ENCODE peak calls at places on chromosome 10, in eight cellular contexts. A is aorta; X is naive thymus-derived CD4-positive, alpha-beta T cell; E is K562; Q is CD8-positive, alpha-beta T cell; G is brain microvascular endothelial cell; O is IMR-90; D is colonic mucosa. P is an unnamed sample. For H3K36me3, the result is how much of the 10 kb centered on the place peaks cover.

GRCh38 chr10:44853796-44854195 is 57.3 kb upstream of the TMEM72 start:
- DNase-seq in G (no peak), X (no peak), Q (no peak), O (no peak), D (no peak), E (no peak), A (no peak), P (no peak)

GRCh38 chr10:118669020-118669766 is 73.7 kb upstream of the PRLHR start:
- DNase-seq in X (peak), A (peak), O (peak), E (no peak), G (peak), D (no peak), Q (no peak), P (no peak)

GRCh38 chr10:91034494-91035157 is 113.7 kb upstream of the ANKRD1 start:
- DNase-seq in X (no peak), Q (no peak), E (no peak), O (peak), A (peak), D (peak), G (no peak), P (no peak)

GRCh38 chr10:133274751-133275682 is 1.7 kb downstream of the ADAM8 start:
- DNase-seq in G (no peak), Q (peak), E (peak), A (no peak), O (no peak), D (no peak), X (peak), P (peak)

GRCh38 chr10:109893371-109893770 is 29.9 kb downstream of the XPNPEP1 start:
- DNase-seq in O (no peak), Q (no peak), A (no peak), X (no peak), E (no peak), G (no peak), D (no peak), P (no peak)

GRCh38 chr10:93438796-93439253 is 43.3 kb downstream of the MYOF start:
- DNase-seq in A (peak), Q (no peak), E (no peak), X (no peak), D (peak), O (no peak), G (peak), P (no peak)

GRCh38 chr10:63260860-63261251 is 127.7 kb downstream of the NRBF2 start:
- DNase-seq in D (no peak), Q (no peak), G (no peak), A (no peak), X (no peak), O (no peak), E (no peak), P (peak)

GRCh38 chr10:131936756-131937155 is 35.9 kb downstream of the PPP2R2D start:
- DNase-seq in O (no peak), E (no peak), G (no peak), X (no peak), A (no peak), Q (no peak), D (no peak), P (no peak)

GRCh38 chr10:102384606-102385429 is 10.7 kb upstream of the NFKB2 start:
- DNase-seq in X (no peak), A (no peak), E (no peak), D (no peak), O (peak), G (no peak), Q (no peak), P (no peak)

GRCh38 chr10:106043833-106044232 is 1120.7 kb downstream of the SORCS1 start:
- DNase-seq in G (peak), D (no peak), Q (no peak), X (no peak), O (peak), E (no peak), A (no peak), P (no peak)

GRCh38 chr10:12130237-12130872 is 878 bp downstream of the SEC61A2 start:
- DNase-seq in X (peak), D (peak), G (peak), E (no peak), A (no peak), O (peak), Q (no peak), P (peak)

GRCh38 chr10:68231106-68231901 is 609 bp downstream of the ATOH7 start:
- DNase-seq in X (peak), D (peak), E (peak), G (peak), A (peak), Q (peak), O (peak), P (peak)

GRCh38 chr10:132446661-132447445 is 49.9 kb downstream of the PWWP2B start:
- DNase-seq in O (peak), Q (peak), X (peak), G (no peak), D (peak), E (peak), A (peak), P (peak)

GRCh38 chr10:107163904-107164861 is at the start of gene SORCS1:
- DNase-seq in E (no peak), A (no peak), X (no peak), G (no peak), O (no peak), Q (no peak), D (peak), P (no peak)

GRCh38 chr10:17764142-17764541 is 12.1 kb downstream of the TMEM236 start:
- DNase-seq in G (no peak), Q (no peak), D (no peak), E (no peak), X (no peak), A (no peak), O (no peak), P (no peak)

GRCh38 chr10:119659951-119660350 is 8.8 kb downstream of the BAG3 start:
- DNase-seq in X (no peak), A (no peak), E (no peak), Q (no peak), G (no peak), O (no peak), D (no peak), P (no peak)

GRCh38 chr10:1116696-1117254 is 60.6 kb downstream of the WDR37 start:
- DNase-seq in Q (no peak), A (no peak), O (no peak), D (no peak), E (no peak), X (no peak), G (no peak), P (no peak)

GRCh38 chr10:125085281-125085680 is 75.1 kb downstream of the CTBP2 start:
- DNase-seq in O (no peak), G (no peak), X (no peak), Q (no peak), A (no peak), E (no peak), D (no peak), P (no peak)

GRCh38 chr10:48672596-48673255 is 11.9 kb upstream of the WDFY4 start:
- DNase-seq in E (no peak), A (no peak), O (no peak), Q (no peak), D (no peak), G (no peak), X (no peak), P (peak)

GRCh38 chr10:121379025-121379424 is 219.2 kb downstream of the FGFR2 start:
- DNase-seq in G (no peak), D (no peak), E (no peak), Q (no peak), X (no peak), O (no peak), A (no peak), P (no peak)

GRCh38 chr10:27155073-27155754 is at the start of gene MASTL:
- DNase-seq in A (peak), Q (peak), E (peak), O (peak), G (peak), D (peak), X (peak), P (peak)

GRCh38 chr10:27153325-27153724 is 859 bp downstream of the YME1L1 start:
- DNase-seq in O (no peak), Q (no peak), G (no peak), X (no peak), E (no peak), D (no peak), A (no peak), P (no peak)

GRCh38 chr10:27153855-27154198 is 357 bp downstream of the YME1L1 start:
- DNase-seq in E (no peak), A (no peak), Q (no peak), G (peak), O (peak), D (no peak), X (no peak), P (peak)

GRCh38 chr10:27157150-27157549 is 2.0 kb downstream of the MASTL start:
- DNase-seq in G (no peak), X (no peak), Q (no peak), A (no peak), D (no peak), E (no peak), O (no peak), P (no peak)

DNA sequence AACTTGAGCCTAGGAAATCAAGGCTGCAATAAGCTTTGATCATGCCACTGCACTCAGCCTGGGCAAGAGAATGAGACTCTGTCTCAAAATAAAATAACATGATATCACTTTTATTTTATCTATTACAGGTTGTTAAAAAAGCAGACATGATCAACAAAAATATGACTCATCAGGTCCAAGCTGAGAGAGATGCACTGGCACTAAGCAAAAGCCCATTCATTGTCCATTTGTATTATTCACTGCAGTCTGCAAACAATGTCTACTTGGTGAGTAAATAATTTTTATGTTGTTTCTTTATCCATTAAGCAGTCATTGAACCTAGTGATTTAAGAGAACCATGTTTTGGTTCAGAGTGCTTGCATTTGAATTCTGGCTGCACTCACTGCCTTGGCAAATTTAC is 3.3 kb downstream of the MASTL start:
- DNase-seq in Q (no peak), O (peak), G (peak), E (no peak), X (no peak), A (no peak), D (no peak), P (no peak)
- H3K36me3 ChIP-seq in Q (under half), O (under half), G (under half), E (half or more), X (under half), A (under half), D (under half), P (half or more)

DNA sequence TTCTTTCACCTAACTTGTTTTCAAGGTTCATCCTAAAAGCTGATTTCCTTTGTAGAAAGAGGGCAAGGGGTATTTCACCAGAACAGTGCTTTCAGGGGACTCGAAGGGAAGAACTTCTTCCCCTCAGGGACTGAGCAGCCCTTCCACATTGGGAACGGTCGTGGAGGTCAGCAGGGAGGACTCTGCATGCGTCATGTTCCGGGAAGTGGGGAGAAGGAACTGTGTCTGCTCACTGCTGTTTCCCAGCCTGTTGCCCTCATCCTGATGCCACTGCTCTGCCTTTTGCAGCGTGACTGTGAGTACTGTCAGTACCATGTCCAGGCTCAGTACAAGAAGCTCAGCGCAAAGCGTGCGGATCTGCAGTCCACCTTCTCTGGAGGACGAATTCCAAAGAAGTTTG is 27.2 kb downstream of the MCM10 start:
- DNase-seq in G (no peak), A (no peak), D (no peak), Q (no peak), O (no peak), E (no peak), X (no peak), P (no peak)
- H3K36me3 ChIP-seq in G (under half), A (under half), D (under half), Q (under half), O (under half), E (half or more), X (under half), P (half or more)

DNA sequence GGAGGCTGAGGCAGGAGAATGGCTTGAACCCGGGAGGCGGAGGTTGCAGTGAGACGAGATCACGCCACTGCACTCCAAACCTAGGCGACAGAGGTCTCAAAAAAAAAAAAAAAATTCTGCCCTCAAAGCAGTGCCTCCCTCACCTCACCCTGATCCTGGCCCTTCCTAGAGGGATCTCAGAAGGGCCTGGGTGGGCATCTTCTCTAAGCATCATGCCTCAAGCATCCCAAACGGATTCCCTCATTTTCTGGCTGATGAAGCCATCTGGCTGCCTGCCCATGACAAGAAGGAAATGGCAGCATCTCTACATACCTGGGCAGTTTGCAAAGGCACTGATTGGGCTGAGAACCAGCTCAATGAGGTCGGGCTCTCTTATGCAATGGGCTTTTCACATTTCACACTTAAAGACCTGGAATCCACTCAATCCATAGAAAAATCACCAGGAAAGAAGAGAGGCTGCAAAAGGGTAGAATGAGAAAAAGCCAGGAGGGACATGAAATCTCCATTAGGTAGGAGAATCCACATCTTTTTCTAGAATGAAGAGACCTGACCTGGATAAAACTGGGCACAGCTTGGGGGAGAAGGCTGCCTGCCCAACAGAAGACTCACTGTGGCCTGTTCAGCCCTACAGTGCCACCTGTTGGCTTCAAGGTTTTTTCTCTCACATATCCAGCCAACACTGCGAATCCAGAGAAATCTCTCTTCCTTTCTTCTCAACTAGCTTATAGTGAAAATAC is 48.1 kb downstream of the PDLIM1 start:
- DNase-seq in E (no peak), Q (no peak), X (no peak), D (no peak), O (peak), A (no peak), G (no peak), P (peak)
- H3K36me3 ChIP-seq in E (half or more), Q (under half), X (under half), D (under half), O (half or more), A (under half), G (under half), P (under half)

DNA sequence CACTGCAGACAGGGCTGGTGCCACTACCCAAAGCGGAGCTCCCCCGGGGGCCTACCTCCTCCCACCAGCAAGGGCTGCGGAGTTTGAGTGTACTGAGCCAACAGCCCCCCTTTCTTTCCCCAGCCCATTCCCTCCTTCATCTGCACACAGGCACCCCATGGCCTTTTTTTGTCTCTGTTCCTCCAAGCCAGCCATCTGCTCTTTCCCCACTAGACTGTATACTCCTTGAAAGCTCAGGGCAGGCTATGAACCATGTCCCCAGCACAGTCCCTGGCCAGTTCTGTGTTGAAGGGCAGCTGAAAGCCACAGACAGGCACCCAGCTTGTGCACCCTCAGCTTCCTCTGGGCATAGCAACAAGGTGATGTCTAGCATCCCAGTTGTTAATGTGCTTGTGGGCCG is 99.5 kb downstream of the ZMIZ1 start:
- DNase-seq in X (no peak), G (no peak), E (no peak), Q (no peak), D (no peak), O (no peak), A (no peak), P (no peak)
- H3K36me3 ChIP-seq in X (under half), G (under half), E (under half), Q (under half), D (under half), O (half or more), A (under half), P (under half)

GRCh38 chr10:5788969-5789368 is 24.3 kb downstream of the GDI2 start:
- DNase-seq in G (no peak), X (no peak), D (no peak), A (no peak), E (no peak), Q (no peak), O (no peak), P (no peak)
- H3K36me3 ChIP-seq in G (half or more), X (under half), D (under half), A (under half), E (half or more), Q (under half), O (under half), P (half or more)

DNA sequence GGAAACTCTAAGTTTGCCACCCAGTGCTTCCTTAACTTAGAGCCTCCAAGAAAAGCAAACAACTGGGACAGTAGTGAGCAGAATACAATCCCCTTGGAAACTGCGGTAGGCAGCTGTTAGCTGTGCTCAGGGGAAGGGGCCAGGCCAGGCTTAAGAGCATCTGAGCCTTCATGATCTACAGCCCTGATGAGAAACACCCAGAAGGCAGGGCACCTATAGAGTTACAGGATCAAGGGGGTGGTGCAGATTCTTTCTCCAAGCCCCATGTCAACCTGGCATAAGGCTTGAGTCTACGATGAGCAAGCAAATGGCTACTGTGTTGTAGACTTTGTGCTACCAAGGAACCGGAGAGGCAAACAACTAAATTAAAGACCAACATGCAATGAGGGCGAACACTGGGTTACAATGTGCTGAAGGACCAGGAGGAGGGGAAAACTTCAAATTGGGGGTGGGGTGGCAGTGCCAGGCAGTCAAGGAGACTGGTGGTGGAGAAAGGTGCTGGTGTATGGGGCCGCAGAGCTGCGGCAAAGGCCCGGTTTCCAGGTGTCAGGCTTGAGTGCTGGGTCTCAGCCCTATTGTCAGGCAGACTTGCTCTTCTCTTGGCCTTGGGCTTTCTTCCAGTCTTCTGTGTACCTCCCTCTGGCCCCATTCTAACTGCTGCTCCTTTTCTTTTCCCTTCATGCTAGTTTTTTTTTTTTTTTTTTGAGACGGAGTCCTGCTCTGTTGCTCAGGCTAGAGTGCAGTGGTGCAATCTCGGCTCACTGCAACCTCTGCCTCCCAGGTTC is 51.1 kb downstream of the POLR3A start:
- DNase-seq in G (no peak), O (no peak), Q (no peak), D (no peak), A (no peak), X (no peak), E (no peak), P (no peak)
- H3K36me3 ChIP-seq in G (half or more), O (half or more), Q (under half), D (under half), A (under half), X (under half), E (half or more), P (half or more)

GRCh38 chr10:79306644-79307220 is 40.5 kb upstream of the PPIF start:
- DNase-seq in G (no peak), A (no peak), O (no peak), D (no peak), E (no peak), X (no peak), Q (no peak), P (no peak)
- H3K36me3 ChIP-seq in G (half or more), A (under half), O (half or more), D (under half), E (half or more), X (under half), Q (under half), P (half or more)

GRCh38 chr10:30453764-30454527 is 20.0 kb downstream of the MAP3K8 start:
- DNase-seq in Q (no peak), O (no peak), D (peak), G (no peak), E (no peak), X (no peak), A (no peak), P (no peak)

GRCh38 chr10:30456262-30456661 is 22.3 kb downstream of the MAP3K8 start:
- DNase-seq in Q (no peak), D (peak), X (peak), O (no peak), E (no peak), A (peak), G (no peak), P (peak)

GRCh38 chr10:30455816-30456215 is 21.8 kb downstream of the MAP3K8 start:
- DNase-seq in A (peak), D (peak), Q (no peak), G (no peak), E (no peak), X (no peak), O (no peak), P (peak)

GRCh38 chr10:30459283-30459682 is 25.3 kb downstream of the MAP3K8 start:
- DNase-seq in X (no peak), A (peak), E (no peak), D (peak), O (no peak), Q (no peak), G (peak), P (no peak)

GRCh38 chr10:30454744-30455498 is 20.9 kb downstream of the MAP3K8 start:
- DNase-seq in A (no peak), Q (no peak), G (peak), E (no peak), X (no peak), O (peak), D (peak), P (no peak)
- H3K36me3 ChIP-seq in A (under half), Q (under half), G (under half), E (half or more), X (under half), O (under half), D (under half), P (under half)

GRCh38 chr10:30330512-30331168 is 18.4 kb downstream of the MTPAP start:
- DNase-seq in O (peak), G (no peak), E (no peak), D (no peak), A (no peak), Q (no peak), X (no peak), P (no peak)
- H3K36me3 ChIP-seq in O (under half), G (under half), E (half or more), D (under half), A (under half), Q (under half), X (under half), P (half or more)

P was measured in OCI-LY7.